ENCODE peak calls at places on chromosomes 7 and 10, in four cellular contexts. One of them, this sample, is unnamed. For H3K27me3 and H3K9me3, the result is how much of the 10 kb centered on the place peaks cover.

GRCh38 chr7:100867040-100867795 is at the start of gene TRIP6:
- DNase-seq in Panc1: no peak
- DNase-seq in CD4-positive, CD25-positive, alpha-beta regulatory T cell: peak
- DNase-seq in psoas muscle: peak
- DNase-seq in this sample: peak

GRCh38 chr7:151626422-151627115 is 106.9 kb upstream of the RHEB start:
- DNase-seq in psoas muscle: peak
- DNase-seq in Panc1: no peak
- DNase-seq in CD4-positive, CD25-positive, alpha-beta regulatory T cell: no peak
- DNase-seq in this sample: no peak

GRCh38 chr7:133230591-133231194 is 22.2 kb upstream of the EXOC4 start:
- DNase-seq in psoas muscle: no peak
- DNase-seq in CD4-positive, CD25-positive, alpha-beta regulatory T cell: peak
- DNase-seq in Panc1: peak
- DNase-seq in this sample: no peak

GRCh38 chr10:91635401-91636400 is 2.8 kb upstream of the PPP1R3C start:
- DNase-seq in psoas muscle: no peak
- DNase-seq in CD4-positive, CD25-positive, alpha-beta regulatory T cell: peak
- DNase-seq in Panc1: peak
- DNase-seq in this sample: peak

GRCh38 chr7:70695804-70696104 is 436.2 kb upstream of the GALNT17 start:
- DNase-seq in CD4-positive, CD25-positive, alpha-beta regulatory T cell: no peak
- DNase-seq in Panc1: no peak
- DNase-seq in psoas muscle: no peak
- DNase-seq in this sample: no peak

GRCh38 chr7:22344655-22345054 is 12.3 kb downstream of the RAPGEF5 start:
- DNase-seq in Panc1: no peak
- DNase-seq in CD4-positive, CD25-positive, alpha-beta regulatory T cell: no peak
- DNase-seq in psoas muscle: no peak
- DNase-seq in this sample: no peak

GRCh38 chr7:137025469-137026175 is 157.2 kb downstream of the CHRM2 start:
- DNase-seq in psoas muscle: no peak
- DNase-seq in CD4-positive, CD25-positive, alpha-beta regulatory T cell: no peak
- DNase-seq in Panc1: no peak
- DNase-seq in this sample: no peak

GRCh38 chr7:81175291-81175942 is 256.6 kb upstream of the SEMA3C start:
- DNase-seq in Panc1: no peak
- DNase-seq in psoas muscle: no peak
- DNase-seq in CD4-positive, CD25-positive, alpha-beta regulatory T cell: no peak
- DNase-seq in this sample: no peak

GRCh38 chr10:78433722-78434535 is 400.3 kb downstream of the RPS24 start:
- DNase-seq in CD4-positive, CD25-positive, alpha-beta regulatory T cell: no peak
- DNase-seq in Panc1: no peak
- DNase-seq in psoas muscle: no peak
- DNase-seq in this sample: peak

GRCh38 chr10:121500591-121501341 is 97.5 kb downstream of the FGFR2 start:
- DNase-seq in CD4-positive, CD25-positive, alpha-beta regulatory T cell: no peak
- DNase-seq in Panc1: no peak
- DNase-seq in psoas muscle: no peak
- DNase-seq in this sample: no peak

GRCh38 chr7:155458317-155459132 is 596 bp downstream of the EN2 start:
- DNase-seq in CD4-positive, CD25-positive, alpha-beta regulatory T cell: no peak
- DNase-seq in psoas muscle: no peak
- DNase-seq in Panc1: no peak
- DNase-seq in this sample: no peak

GRCh38 chr7:42624471-42624870 is 287.4 kb downstream of the C7orf25 start:
- DNase-seq in Panc1: no peak
- DNase-seq in CD4-positive, CD25-positive, alpha-beta regulatory T cell: no peak
- DNase-seq in psoas muscle: no peak
- DNase-seq in this sample: no peak

GRCh38 chr7:22094413-22095304 is 149.0 kb upstream of the CDCA7L start:
- DNase-seq in Panc1: no peak
- DNase-seq in CD4-positive, CD25-positive, alpha-beta regulatory T cell: no peak
- DNase-seq in psoas muscle: no peak
- DNase-seq in this sample: no peak

GRCh38 chr7:32059289-32060045 is 10.7 kb downstream of the PDE1C start:
- DNase-seq in Panc1: no peak
- DNase-seq in CD4-positive, CD25-positive, alpha-beta regulatory T cell: no peak
- DNase-seq in psoas muscle: no peak
- DNase-seq in this sample: no peak

GRCh38 chr10:3482200-3482993 is 302.6 kb downstream of the KLF6 start:
- DNase-seq in psoas muscle: peak
- DNase-seq in CD4-positive, CD25-positive, alpha-beta regulatory T cell: no peak
- DNase-seq in Panc1: no peak
- DNase-seq in this sample: peak

GRCh38 chr10:58414270-58415041 is 29.2 kb downstream of the TFAM start:
- DNase-seq in CD4-positive, CD25-positive, alpha-beta regulatory T cell: no peak
- DNase-seq in psoas muscle: no peak
- DNase-seq in Panc1: no peak
- DNase-seq in this sample: no peak

GRCh38 chr7:155542276-155542675 is 4.1 kb downstream of the CNPY1 start:
- DNase-seq in Panc1: no peak
- DNase-seq in psoas muscle: no peak
- DNase-seq in CD4-positive, CD25-positive, alpha-beta regulatory T cell: no peak
- DNase-seq in this sample: no peak

GRCh38 chr10:62512732-62513475 is 138.7 kb downstream of the ZNF365 start:
- DNase-seq in CD4-positive, CD25-positive, alpha-beta regulatory T cell: no peak
- DNase-seq in Panc1: no peak
- DNase-seq in psoas muscle: no peak
- DNase-seq in this sample: no peak

GRCh38 chr10:73874267-73875138 is at the start of gene CAMK2G:
- DNase-seq in psoas muscle: peak
- DNase-seq in CD4-positive, CD25-positive, alpha-beta regulatory T cell: peak
- DNase-seq in Panc1: no peak
- DNase-seq in this sample: peak

GRCh38 chr10:124005091-124005490 is 88.3 kb downstream of the CHST15 start:
- DNase-seq in Panc1: no peak
- DNase-seq in CD4-positive, CD25-positive, alpha-beta regulatory T cell: no peak
- DNase-seq in psoas muscle: no peak
- DNase-seq in this sample: no peak

GRCh38 chr10:103921750-103922195 is 3.8 kb upstream of the STN1 start:
- DNase-seq in Panc1: no peak
- DNase-seq in CD4-positive, CD25-positive, alpha-beta regulatory T cell: no peak
- DNase-seq in psoas muscle: no peak
- DNase-seq in this sample: no peak

GRCh38 chr10:86300399-86300925 is 66.1 kb downstream of the GRID1 start:
- DNase-seq in psoas muscle: no peak
- DNase-seq in CD4-positive, CD25-positive, alpha-beta regulatory T cell: no peak
- DNase-seq in Panc1: no peak
- DNase-seq in this sample: no peak

GRCh38 chr7:22980422-22980821 is 33.5 kb downstream of the HYCC1 start:
- DNase-seq in CD4-positive, CD25-positive, alpha-beta regulatory T cell: no peak
- DNase-seq in Panc1: no peak
- DNase-seq in psoas muscle: no peak
- DNase-seq in this sample: no peak

GRCh38 chr7:44103941-44104879 is at the start of gene AEBP1:
- DNase-seq in psoas muscle: peak
- DNase-seq in CD4-positive, CD25-positive, alpha-beta regulatory T cell: no peak
- DNase-seq in Panc1: no peak
- DNase-seq in this sample: peak

GRCh38 chr10:42551582-42552187 is 86.7 kb downstream of the ZNF33B start:
- DNase-seq in Panc1: no peak
- DNase-seq in psoas muscle: no peak
- DNase-seq in CD4-positive, CD25-positive, alpha-beta regulatory T cell: no peak
- DNase-seq in this sample: no peak

DNA sequence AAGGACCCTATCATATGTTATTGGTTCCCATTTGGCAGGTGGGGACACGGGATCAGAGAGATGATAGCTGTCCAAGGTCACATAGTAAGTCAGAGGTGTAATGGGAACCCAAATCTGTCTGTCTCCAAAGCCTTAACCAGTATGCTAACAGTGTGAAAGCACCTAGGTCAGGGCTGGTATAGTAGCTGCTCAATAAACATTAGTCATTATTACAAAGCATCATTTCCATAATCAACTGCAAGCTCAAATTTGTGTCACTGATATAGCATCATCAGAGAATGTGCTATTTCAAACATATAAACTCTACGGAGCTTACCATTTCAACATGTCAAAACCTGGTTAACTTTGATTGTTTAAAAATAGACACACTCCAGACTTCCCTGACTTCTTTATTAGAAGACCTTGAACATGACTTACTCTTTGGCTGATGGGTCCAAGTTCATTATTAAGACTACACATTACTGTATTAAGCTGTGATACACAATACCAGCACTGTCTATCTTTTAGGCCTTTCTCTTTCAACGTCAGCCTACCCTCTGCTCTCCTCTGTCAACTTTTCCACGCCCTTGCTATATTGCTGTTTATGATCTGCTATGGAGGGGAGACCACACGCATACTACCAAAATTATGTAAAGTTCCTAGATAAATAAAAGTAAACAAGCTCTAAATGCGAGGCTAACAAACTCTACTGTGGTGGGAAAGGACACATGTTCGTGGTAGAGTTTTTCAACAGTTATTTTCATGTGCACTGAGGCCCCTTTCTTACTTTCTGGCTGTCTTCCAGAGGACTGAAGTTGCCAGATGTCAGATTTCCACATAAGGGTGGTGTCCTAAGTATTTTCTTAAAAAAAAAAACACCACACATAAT is 33.6 kb downstream of the DNMBP start:
- DNase-seq in psoas muscle: no peak
- DNase-seq in Panc1: no peak
- DNase-seq in CD4-positive, CD25-positive, alpha-beta regulatory T cell: no peak
- DNase-seq in this sample: no peak
- H3K4me3 ChIP-seq in psoas muscle: peak
- H3K4me3 ChIP-seq in Panc1: no peak
- H3K4me3 ChIP-seq in CD4-positive, CD25-positive, alpha-beta regulatory T cell: no peak
- H3K4me3 ChIP-seq in this sample: no peak

GRCh38 chr10:69744971-69745370 is 56.7 kb upstream of the COL13A1 start:
- DNase-seq in CD4-positive, CD25-positive, alpha-beta regulatory T cell: no peak
- DNase-seq in Panc1: no peak
- DNase-seq in psoas muscle: no peak
- DNase-seq in this sample: no peak

GRCh38 chr10:69741671-69742355 is 59.9 kb upstream of the COL13A1 start:
- DNase-seq in Panc1: no peak
- DNase-seq in CD4-positive, CD25-positive, alpha-beta regulatory T cell: no peak
- DNase-seq in psoas muscle: no peak
- DNase-seq in this sample: no peak

GRCh38 chr10:69742356-69742695 is 59.4 kb upstream of the COL13A1 start:
- DNase-seq in CD4-positive, CD25-positive, alpha-beta regulatory T cell: no peak
- DNase-seq in psoas muscle: no peak
- DNase-seq in Panc1: no peak
- DNase-seq in this sample: no peak

GRCh38 chr10:69741252-69741651 is 60.5 kb upstream of the COL13A1 start:
- DNase-seq in psoas muscle: no peak
- DNase-seq in Panc1: no peak
- DNase-seq in CD4-positive, CD25-positive, alpha-beta regulatory T cell: no peak
- DNase-seq in this sample: no peak

GRCh38 chr10:69742928-69743602 is 58.6 kb upstream of the COL13A1 start:
- DNase-seq in CD4-positive, CD25-positive, alpha-beta regulatory T cell: no peak
- DNase-seq in Panc1: no peak
- DNase-seq in psoas muscle: no peak
- DNase-seq in this sample: no peak
- H3K27me3 ChIP-seq in CD4-positive, CD25-positive, alpha-beta regulatory T cell: under half
- H3K27me3 ChIP-seq in Panc1: under half
- H3K27me3 ChIP-seq in psoas muscle: under half
- H3K27me3 ChIP-seq in this sample: under half

GRCh38 chr7:68245688-68246087 is 1249.1 kb downstream of the TYW1 start:
- DNase-seq in CD4-positive, CD25-positive, alpha-beta regulatory T cell: no peak
- DNase-seq in psoas muscle: no peak
- DNase-seq in Panc1: no peak
- DNase-seq in this sample: no peak
- H3K9me3 ChIP-seq in CD4-positive, CD25-positive, alpha-beta regulatory T cell: under half
- H3K9me3 ChIP-seq in psoas muscle: under half
- H3K9me3 ChIP-seq in Panc1: under half
- H3K9me3 ChIP-seq in this sample: under half

GRCh38 chr10:106267591-106267990 is 896.9 kb downstream of the SORCS1 start:
- DNase-seq in psoas muscle: no peak
- DNase-seq in Panc1: no peak
- DNase-seq in CD4-positive, CD25-positive, alpha-beta regulatory T cell: no peak
- DNase-seq in this sample: no peak
- H3K4me3 ChIP-seq in psoas muscle: no peak
- H3K4me3 ChIP-seq in Panc1: no peak
- H3K4me3 ChIP-seq in CD4-positive, CD25-positive, alpha-beta regulatory T cell: no peak
- H3K4me3 ChIP-seq in this sample: no peak